ENCODE peak calls at places on chromosomes 13 and 19, in four cellular contexts. One of them, this sample, is unnamed.

GRCh38 chr13:33194820-33195692 is 90.5 kb downstream of the STARD13 start:
- DNase-seq in thoracic aorta: peak; percentile 29
- DNase-seq in AG04450: peak; percentile 79
- DNase-seq in mesothelial cell of epicardium: no peak
- DNase-seq in this sample: no peak

GRCh38 chr19:2512523-2513431 is 36.9 kb downstream of the GADD45B start:
- DNase-seq in AG04450: no peak
- DNase-seq in mesothelial cell of epicardium: no peak
- DNase-seq in thoracic aorta: no peak
- DNase-seq in this sample: no peak

GRCh38 chr13:71210861-71211260 is 656.1 kb downstream of the DACH1 start:
- DNase-seq in AG04450: no peak
- DNase-seq in mesothelial cell of epicardium: no peak
- DNase-seq in thoracic aorta: no peak
- DNase-seq in this sample: no peak

GRCh38 chr19:46717716-46718143 is 816 bp upstream of the PRKD2 start:
- DNase-seq in thoracic aorta: no peak
- DNase-seq in mesothelial cell of epicardium: no peak
- DNase-seq in AG04450: no peak
- DNase-seq in this sample: no peak

GRCh38 chr19:13053761-13054604 is 48.7 kb downstream of the LYL1 start:
- DNase-seq in thoracic aorta: no peak
- DNase-seq in mesothelial cell of epicardium: peak; percentile 74
- DNase-seq in AG04450: peak; percentile 92
- DNase-seq in this sample: no peak

GRCh38 chr13:76812206-76812882 is 73.9 kb downstream of the KCTD12 start:
- DNase-seq in mesothelial cell of epicardium: no peak
- DNase-seq in AG04450: no peak
- DNase-seq in thoracic aorta: no peak
- DNase-seq in this sample: no peak

GRCh38 chr13:113410472-113411201 is 42.7 kb downstream of the ADPRHL1 start:
- DNase-seq in AG04450: peak; percentile 55
- DNase-seq in thoracic aorta: peak; percentile 66
- DNase-seq in mesothelial cell of epicardium: no peak
- DNase-seq in this sample: no peak

GRCh38 chr13:79229761-79230160 is 176.3 kb downstream of the RBM26 start:
- DNase-seq in AG04450: no peak
- DNase-seq in thoracic aorta: no peak
- DNase-seq in mesothelial cell of epicardium: no peak
- DNase-seq in this sample: no peak

GRCh38 chr13:75432045-75432444 is 49.9 kb downstream of the TBC1D4 start:
- DNase-seq in thoracic aorta: no peak
- DNase-seq in AG04450: no peak
- DNase-seq in mesothelial cell of epicardium: no peak
- DNase-seq in this sample: no peak

GRCh38 chr19:10290439-10290875 is 705 bp downstream of the ICAM5 start:
- DNase-seq in AG04450: no peak
- DNase-seq in mesothelial cell of epicardium: no peak
- DNase-seq in thoracic aorta: no peak
- DNase-seq in this sample: no peak

GRCh38 chr19:42401365-42402303 is 11.5 kb upstream of the CNFN start:
- DNase-seq in mesothelial cell of epicardium: peak; percentile 64
- DNase-seq in thoracic aorta: no peak
- DNase-seq in AG04450: peak; percentile 51
- DNase-seq in this sample: peak; percentile 87

GRCh38 chr13:76620036-76620435 is 266.2 kb downstream of the KCTD12 start:
- DNase-seq in AG04450: no peak
- DNase-seq in mesothelial cell of epicardium: no peak
- DNase-seq in thoracic aorta: no peak
- DNase-seq in this sample: no peak

GRCh38 chr13:100019780-100020356 is 38.3 kb downstream of the ZIC2 start:
- DNase-seq in AG04450: no peak
- DNase-seq in thoracic aorta: no peak
- DNase-seq in mesothelial cell of epicardium: no peak
- DNase-seq in this sample: no peak

GRCh38 chr19:31570718-31571117 is 221.5 kb upstream of the TSHZ3 start:
- DNase-seq in thoracic aorta: no peak
- DNase-seq in AG04450: no peak
- DNase-seq in mesothelial cell of epicardium: no peak
- DNase-seq in this sample: no peak

GRCh38 chr19:7153008-7153407 is 83.5 kb downstream of the ZNF557 start:
- DNase-seq in AG04450: no peak
- DNase-seq in thoracic aorta: no peak
- DNase-seq in mesothelial cell of epicardium: no peak
- DNase-seq in this sample: no peak

GRCh38 chr19:1747285-1748114 is 5.8 kb upstream of the ONECUT3 start:
- DNase-seq in thoracic aorta: no peak
- DNase-seq in mesothelial cell of epicardium: no peak
- DNase-seq in AG04450: no peak
- DNase-seq in this sample: no peak

GRCh38 chr13:75963318-75963717 is 327.2 kb downstream of the LMO7 start:
- DNase-seq in mesothelial cell of epicardium: no peak
- DNase-seq in AG04450: no peak
- DNase-seq in thoracic aorta: no peak
- DNase-seq in this sample: no peak

GRCh38 chr13:76210262-76210661 is 574.1 kb downstream of the LMO7 start:
- DNase-seq in AG04450: no peak
- DNase-seq in mesothelial cell of epicardium: no peak
- DNase-seq in thoracic aorta: no peak
- DNase-seq in this sample: no peak

GRCh38 chr13:76012091-76012721 is 376.1 kb downstream of the LMO7 start:
- DNase-seq in AG04450: no peak
- DNase-seq in mesothelial cell of epicardium: no peak
- DNase-seq in thoracic aorta: no peak
- DNase-seq in this sample: no peak

GRCh38 chr13:113930711-113931637 is 42.9 kb downstream of the C13orf46 start:
- DNase-seq in AG04450: no peak
- DNase-seq in mesothelial cell of epicardium: no peak
- DNase-seq in thoracic aorta: peak; percentile 0
- DNase-seq in this sample: no peak

GRCh38 chr19:3809881-3810707 is 23.9 kb upstream of the MATK start:
- DNase-seq in AG04450: no peak
- DNase-seq in mesothelial cell of epicardium: no peak
- DNase-seq in thoracic aorta: no peak
- DNase-seq in this sample: no peak

GRCh38 chr13:31351376-31351775 is 151.6 kb downstream of the B3GLCT start:
- DNase-seq in thoracic aorta: no peak
- DNase-seq in mesothelial cell of epicardium: no peak
- DNase-seq in AG04450: no peak
- DNase-seq in this sample: no peak

GRCh38 chr13:114311908-114312307 is 2.4 kb upstream of the CHAMP1 start:
- DNase-seq in thoracic aorta: no peak
- DNase-seq in mesothelial cell of epicardium: no peak
- DNase-seq in AG04450: no peak
- DNase-seq in this sample: no peak

GRCh38 chr13:94950303-94950702 is 238.0 kb upstream of the SOX21 start:
- DNase-seq in AG04450: no peak
- DNase-seq in mesothelial cell of epicardium: no peak
- DNase-seq in thoracic aorta: no peak
- DNase-seq in this sample: no peak

GRCh38 chr19:16185925-16186234 is 670 bp downstream of the FAM32A start:
- DNase-seq in AG04450: no peak
- DNase-seq in mesothelial cell of epicardium: no peak
- DNase-seq in thoracic aorta: no peak
- DNase-seq in this sample: no peak
- TF ChIP-seq CTCF in AG04450: peak; percentile 59
- TF ChIP-seq CTCF in mesothelial cell of epicardium: peak; percentile 43
- TF ChIP-seq CTCF in thoracic aorta: no peak
- TF ChIP-seq CTCF in this sample: no peak

DNA sequence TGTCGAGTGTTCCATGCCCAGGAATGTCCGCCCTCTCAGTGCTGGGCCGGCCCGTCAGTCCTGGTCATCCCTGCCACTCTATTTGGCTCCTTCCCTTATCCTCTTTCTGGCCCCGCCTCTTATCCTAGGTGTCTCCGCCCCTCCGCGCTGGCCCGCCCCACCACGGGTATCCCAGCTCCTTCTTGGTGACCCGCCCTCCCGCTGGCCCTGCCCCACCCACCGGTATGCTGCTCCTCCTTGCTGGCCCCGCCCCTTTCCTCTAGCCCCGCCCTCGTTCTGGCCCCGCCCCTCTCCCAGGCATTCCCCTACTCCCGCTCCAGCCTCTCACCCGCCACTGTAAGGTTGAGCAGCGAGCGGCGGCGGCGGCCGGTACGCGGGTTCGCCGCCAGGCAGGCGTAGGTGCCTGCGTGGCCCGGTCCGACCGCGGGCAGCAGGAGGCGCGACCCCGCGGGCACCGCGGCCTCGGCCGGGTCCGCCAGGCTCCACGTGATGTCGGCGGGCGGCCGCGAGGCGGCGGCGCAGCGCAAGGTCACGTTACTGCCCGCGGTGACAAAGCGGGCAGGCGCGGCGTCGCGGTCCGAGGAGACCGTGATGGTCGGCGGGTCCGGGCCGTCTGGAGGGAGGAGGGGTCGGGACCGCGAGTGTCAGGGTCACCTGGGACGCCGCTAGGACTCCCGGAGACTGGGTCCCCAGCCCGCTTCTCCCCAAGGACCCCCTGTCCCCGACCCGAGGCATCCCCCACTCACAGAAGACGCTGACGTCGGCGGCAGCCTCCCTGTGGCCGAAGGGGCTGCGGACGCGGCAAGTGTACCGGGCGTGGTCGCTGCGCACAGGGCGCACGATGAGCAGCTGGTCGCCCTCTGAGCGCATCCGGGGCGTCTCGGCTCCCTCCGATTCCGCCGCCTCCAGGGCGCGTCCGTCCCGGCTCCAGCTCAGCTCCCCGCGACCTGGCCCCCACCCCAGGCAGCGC is 2.0 kb downstream of the VSIG10L start:
- DNase-seq in thoracic aorta: peak; percentile 99
- DNase-seq in AG04450: peak; percentile 91
- DNase-seq in mesothelial cell of epicardium: peak; percentile 98
- DNase-seq in this sample: peak; percentile 90
- TF ChIP-seq CTCF in thoracic aorta: peak; percentile 24
- TF ChIP-seq CTCF in AG04450: no peak
- TF ChIP-seq CTCF in mesothelial cell of epicardium: peak; percentile 31
- TF ChIP-seq CTCF in this sample: peak; percentile 20

DNA sequence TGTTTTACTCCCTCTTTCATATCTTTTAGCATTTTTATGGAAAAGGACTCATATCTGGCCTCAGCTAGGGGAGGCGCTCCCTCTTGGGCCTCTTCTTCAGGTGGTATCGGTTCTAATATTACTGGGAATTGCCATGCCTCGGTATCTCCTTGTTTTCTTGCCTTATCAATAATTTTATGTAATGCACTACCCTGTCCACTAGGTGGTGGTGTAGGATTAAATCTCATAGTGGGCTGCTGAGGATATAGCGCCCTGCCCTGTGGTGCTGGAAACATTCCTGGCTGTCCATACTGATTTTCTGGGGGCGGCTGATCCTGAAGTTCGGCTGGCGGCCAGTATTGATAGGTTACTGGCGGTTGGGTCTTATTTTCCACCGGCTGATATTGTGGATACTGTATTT is 35.8 kb downstream of the ZNF420 start:
- DNase-seq in AG04450: no peak
- DNase-seq in mesothelial cell of epicardium: no peak
- DNase-seq in thoracic aorta: no peak
- DNase-seq in this sample: no peak
- TF ChIP-seq CTCF in AG04450: peak; percentile 18
- TF ChIP-seq CTCF in mesothelial cell of epicardium: peak; percentile 45
- TF ChIP-seq CTCF in thoracic aorta: no peak
- TF ChIP-seq CTCF in this sample: no peak

DNA sequence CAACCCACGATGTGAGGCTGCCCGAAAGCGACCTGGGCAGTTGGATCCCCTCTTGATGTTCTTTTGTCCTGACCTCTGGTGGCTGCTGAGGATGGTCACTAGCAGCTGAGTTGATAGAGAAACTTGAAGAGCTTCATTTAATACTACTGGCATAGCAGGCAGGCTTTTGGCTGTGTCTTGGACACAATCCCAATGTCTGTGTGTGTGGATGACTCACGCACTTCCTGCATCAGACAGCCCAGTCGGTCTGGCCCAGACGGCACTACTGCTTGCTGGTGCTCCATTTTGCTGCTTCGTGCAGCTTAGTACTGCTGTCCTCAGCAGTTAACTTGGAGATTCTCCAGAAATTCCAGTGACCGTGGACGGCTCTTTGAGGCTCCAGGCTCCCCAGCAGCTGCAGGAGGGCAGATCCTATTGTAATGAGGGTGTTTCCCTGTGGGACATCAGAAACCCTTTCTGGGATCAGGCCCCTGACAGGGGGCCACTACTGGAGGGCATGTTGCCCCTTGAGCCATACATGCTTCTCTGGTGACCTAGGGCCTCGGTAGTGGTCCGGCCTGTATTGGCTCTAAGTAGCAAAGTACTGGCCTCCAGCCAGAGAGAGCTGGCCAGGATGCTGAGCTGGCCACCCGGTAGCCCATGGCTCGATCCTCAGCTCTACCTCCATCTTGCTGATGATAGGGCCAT is 4.5 kb downstream of the FPR3 start:
- DNase-seq in thoracic aorta: peak; percentile 71
- DNase-seq in AG04450: peak; percentile 76
- DNase-seq in mesothelial cell of epicardium: no peak
- DNase-seq in this sample: no peak
- TF ChIP-seq CTCF in thoracic aorta: no peak
- TF ChIP-seq CTCF in AG04450: no peak
- TF ChIP-seq CTCF in mesothelial cell of epicardium: no peak
- TF ChIP-seq CTCF in this sample: no peak

GRCh38 chr13:23600534-23600933 is 30.3 kb downstream of the TNFRSF19 start:
- DNase-seq in thoracic aorta: no peak
- DNase-seq in AG04450: no peak
- DNase-seq in mesothelial cell of epicardium: no peak
- DNase-seq in this sample: no peak
- TF ChIP-seq CTCF in thoracic aorta: no peak
- TF ChIP-seq CTCF in AG04450: no peak
- TF ChIP-seq CTCF in mesothelial cell of epicardium: no peak
- TF ChIP-seq CTCF in this sample: no peak

GRCh38 chr13:20311022-20311421 is 78.9 kb upstream of the GJB6 start:
- DNase-seq in mesothelial cell of epicardium: no peak
- DNase-seq in AG04450: no peak
- DNase-seq in thoracic aorta: no peak
- DNase-seq in this sample: no peak

GRCh38 chr13:20301391-20302071 is 69.4 kb upstream of the GJB6 start:
- DNase-seq in AG04450: no peak
- DNase-seq in thoracic aorta: no peak
- DNase-seq in mesothelial cell of epicardium: no peak
- DNase-seq in this sample: no peak

GRCh38 chr13:20303636-20304035 is 71.5 kb upstream of the GJB6 start:
- DNase-seq in thoracic aorta: no peak
- DNase-seq in mesothelial cell of epicardium: no peak
- DNase-seq in AG04450: no peak
- DNase-seq in this sample: no peak

GRCh38 chr13:20306039-20306438 is 73.9 kb upstream of the GJB6 start:
- DNase-seq in mesothelial cell of epicardium: no peak
- DNase-seq in AG04450: no peak
- DNase-seq in thoracic aorta: no peak
- DNase-seq in this sample: no peak

DNA sequence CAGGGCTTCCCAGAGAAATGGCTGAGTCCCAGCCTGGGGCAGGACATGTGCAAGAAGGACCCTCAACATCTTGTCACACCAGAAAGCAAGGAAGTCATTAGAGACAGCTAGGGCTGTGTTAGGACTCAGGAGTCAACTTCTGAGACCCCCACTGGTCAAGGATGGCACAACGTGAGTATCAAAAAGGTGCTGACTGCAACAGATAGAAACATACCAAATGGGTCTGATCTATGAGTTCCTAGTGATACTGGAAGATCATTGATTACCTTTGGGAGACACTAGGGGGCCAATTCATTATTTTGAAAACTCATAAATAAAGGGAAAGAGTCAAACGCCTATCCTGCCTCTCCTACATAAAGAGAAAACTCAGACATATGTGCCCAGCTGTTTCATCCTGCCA is 73.5 kb upstream of the GJB6 start:
- DNase-seq in mesothelial cell of epicardium: no peak
- DNase-seq in thoracic aorta: no peak
- DNase-seq in AG04450: no peak
- DNase-seq in this sample: no peak
- TF ChIP-seq CTCF in mesothelial cell of epicardium: no peak
- TF ChIP-seq CTCF in thoracic aorta: no peak
- TF ChIP-seq CTCF in AG04450: no peak
- TF ChIP-seq CTCF in this sample: no peak